ENCODE peak calls at places on chromosome 6, in ten cellular contexts. One of them, this sample, is unnamed.

GRCh38 chr6:93351222-93351621 is 68.1 kb downstream of the EPHA7 start:
- DNase-seq in NCI-H2171: no peak
- DNase-seq in stimulated activated CD8-positive, alpha-beta memory T cell treated with anti-CD3 and anti-CD28 coated beads, Interleukin-4, amount 100 ng/mL, for 1 hour: no peak
- DNase-seq in brain microvascular endothelial cell: no peak
- DNase-seq in left ventricle myocardium inferior: no peak
- DNase-seq in HEK293T: peak; percentile 7
- DNase-seq in EL: no peak
- DNase-seq in stimulated activated effector memory CD8-positive, alpha-beta T cell treated with anti-CD3 and anti-CD28 coated beads, Interleukin-12 subunit alpha, Interleukin-12 subunit beta, amount 100 ng/mL, for 72 hours: no peak
- DNase-seq in choroid plexus epithelial cell: no peak
- DNase-seq in GOT3: no peak
- DNase-seq in this sample: no peak

GRCh38 chr6:108163267-108163643 is 2.6 kb upstream of the NR2E1 start:
- DNase-seq in NCI-H2171: no peak
- DNase-seq in left ventricle myocardium inferior: no peak
- DNase-seq in choroid plexus epithelial cell: no peak
- DNase-seq in GOT3: no peak
- DNase-seq in brain microvascular endothelial cell: no peak
- DNase-seq in stimulated activated CD8-positive, alpha-beta memory T cell treated with anti-CD3 and anti-CD28 coated beads, Interleukin-4, amount 100 ng/mL, for 1 hour: no peak
- DNase-seq in stimulated activated effector memory CD8-positive, alpha-beta T cell treated with anti-CD3 and anti-CD28 coated beads, Interleukin-12 subunit alpha, Interleukin-12 subunit beta, amount 100 ng/mL, for 72 hours: no peak
- DNase-seq in HEK293T: no peak
- DNase-seq in EL: no peak
- DNase-seq in this sample: no peak

GRCh38 chr6:113595921-113596376 is 261.2 kb upstream of the MARCKS start:
- DNase-seq in brain microvascular endothelial cell: no peak
- DNase-seq in left ventricle myocardium inferior: no peak
- DNase-seq in stimulated activated CD8-positive, alpha-beta memory T cell treated with anti-CD3 and anti-CD28 coated beads, Interleukin-4, amount 100 ng/mL, for 1 hour: no peak
- DNase-seq in stimulated activated effector memory CD8-positive, alpha-beta T cell treated with anti-CD3 and anti-CD28 coated beads, Interleukin-12 subunit alpha, Interleukin-12 subunit beta, amount 100 ng/mL, for 72 hours: no peak
- DNase-seq in EL: peak; percentile 51
- DNase-seq in GOT3: no peak
- DNase-seq in HEK293T: no peak
- DNase-seq in NCI-H2171: no peak
- DNase-seq in choroid plexus epithelial cell: peak; percentile 76
- DNase-seq in this sample: peak; percentile 21

GRCh38 chr6:42471116-42471515 is 19.4 kb upstream of the TRERF1 start:
- DNase-seq in stimulated activated CD8-positive, alpha-beta memory T cell treated with anti-CD3 and anti-CD28 coated beads, Interleukin-4, amount 100 ng/mL, for 1 hour: no peak
- DNase-seq in NCI-H2171: no peak
- DNase-seq in left ventricle myocardium inferior: no peak
- DNase-seq in stimulated activated effector memory CD8-positive, alpha-beta T cell treated with anti-CD3 and anti-CD28 coated beads, Interleukin-12 subunit alpha, Interleukin-12 subunit beta, amount 100 ng/mL, for 72 hours: no peak
- DNase-seq in HEK293T: no peak
- DNase-seq in choroid plexus epithelial cell: no peak
- DNase-seq in EL: no peak
- DNase-seq in GOT3: no peak
- DNase-seq in brain microvascular endothelial cell: no peak
- DNase-seq in this sample: no peak

GRCh38 chr6:48419992-48420391 is 309.0 kb upstream of the PTCHD4 start:
- DNase-seq in stimulated activated CD8-positive, alpha-beta memory T cell treated with anti-CD3 and anti-CD28 coated beads, Interleukin-4, amount 100 ng/mL, for 1 hour: no peak
- DNase-seq in stimulated activated effector memory CD8-positive, alpha-beta T cell treated with anti-CD3 and anti-CD28 coated beads, Interleukin-12 subunit alpha, Interleukin-12 subunit beta, amount 100 ng/mL, for 72 hours: no peak
- DNase-seq in NCI-H2171: no peak
- DNase-seq in EL: no peak
- DNase-seq in GOT3: no peak
- DNase-seq in choroid plexus epithelial cell: no peak
- DNase-seq in HEK293T: no peak
- DNase-seq in brain microvascular endothelial cell: no peak
- DNase-seq in left ventricle myocardium inferior: no peak
- DNase-seq in this sample: no peak

GRCh38 chr6:10401632-10402223 is 13.1 kb downstream of the TFAP2A start:
- DNase-seq in brain microvascular endothelial cell: no peak
- DNase-seq in left ventricle myocardium inferior: no peak
- DNase-seq in HEK293T: no peak
- DNase-seq in EL: no peak
- DNase-seq in stimulated activated CD8-positive, alpha-beta memory T cell treated with anti-CD3 and anti-CD28 coated beads, Interleukin-4, amount 100 ng/mL, for 1 hour: no peak
- DNase-seq in stimulated activated effector memory CD8-positive, alpha-beta T cell treated with anti-CD3 and anti-CD28 coated beads, Interleukin-12 subunit alpha, Interleukin-12 subunit beta, amount 100 ng/mL, for 72 hours: no peak
- DNase-seq in GOT3: no peak
- DNase-seq in choroid plexus epithelial cell: no peak
- DNase-seq in NCI-H2171: no peak
- DNase-seq in this sample: no peak

GRCh38 chr6:28817808-28818145 is 106.0 kb downstream of the TRIM27 start:
- DNase-seq in NCI-H2171: no peak
- DNase-seq in stimulated activated CD8-positive, alpha-beta memory T cell treated with anti-CD3 and anti-CD28 coated beads, Interleukin-4, amount 100 ng/mL, for 1 hour: no peak
- DNase-seq in HEK293T: no peak
- DNase-seq in GOT3: no peak
- DNase-seq in stimulated activated effector memory CD8-positive, alpha-beta T cell treated with anti-CD3 and anti-CD28 coated beads, Interleukin-12 subunit alpha, Interleukin-12 subunit beta, amount 100 ng/mL, for 72 hours: no peak
- DNase-seq in EL: peak; percentile 29
- DNase-seq in left ventricle myocardium inferior: no peak
- DNase-seq in brain microvascular endothelial cell: no peak
- DNase-seq in choroid plexus epithelial cell: no peak
- DNase-seq in this sample: no peak

GRCh38 chr6:41939091-41939847 is 2.3 kb downstream of the CCND3 start:
- DNase-seq in left ventricle myocardium inferior: peak; percentile 49
- DNase-seq in stimulated activated effector memory CD8-positive, alpha-beta T cell treated with anti-CD3 and anti-CD28 coated beads, Interleukin-12 subunit alpha, Interleukin-12 subunit beta, amount 100 ng/mL, for 72 hours: peak; percentile 71
- DNase-seq in GOT3: no peak
- DNase-seq in NCI-H2171: no peak
- DNase-seq in EL: peak; percentile 53
- DNase-seq in HEK293T: no peak
- DNase-seq in stimulated activated CD8-positive, alpha-beta memory T cell treated with anti-CD3 and anti-CD28 coated beads, Interleukin-4, amount 100 ng/mL, for 1 hour: no peak
- DNase-seq in choroid plexus epithelial cell: peak; percentile 53
- DNase-seq in brain microvascular endothelial cell: no peak
- DNase-seq in this sample: peak; percentile 44

GRCh38 chr6:169625376-169625775 is 76.5 kb downstream of the WDR27 start:
- DNase-seq in EL: no peak
- DNase-seq in brain microvascular endothelial cell: no peak
- DNase-seq in stimulated activated CD8-positive, alpha-beta memory T cell treated with anti-CD3 and anti-CD28 coated beads, Interleukin-4, amount 100 ng/mL, for 1 hour: no peak
- DNase-seq in HEK293T: no peak
- DNase-seq in GOT3: no peak
- DNase-seq in stimulated activated effector memory CD8-positive, alpha-beta T cell treated with anti-CD3 and anti-CD28 coated beads, Interleukin-12 subunit alpha, Interleukin-12 subunit beta, amount 100 ng/mL, for 72 hours: peak; percentile 29
- DNase-seq in left ventricle myocardium inferior: no peak
- DNase-seq in NCI-H2171: no peak
- DNase-seq in choroid plexus epithelial cell: no peak
- DNase-seq in this sample: no peak

GRCh38 chr6:3850451-3851203 is 1.5 kb downstream of the FAM50B start:
- DNase-seq in choroid plexus epithelial cell: no peak
- DNase-seq in EL: no peak
- DNase-seq in GOT3: no peak
- DNase-seq in left ventricle myocardium inferior: no peak
- DNase-seq in NCI-H2171: no peak
- DNase-seq in brain microvascular endothelial cell: no peak
- DNase-seq in stimulated activated CD8-positive, alpha-beta memory T cell treated with anti-CD3 and anti-CD28 coated beads, Interleukin-4, amount 100 ng/mL, for 1 hour: no peak
- DNase-seq in stimulated activated effector memory CD8-positive, alpha-beta T cell treated with anti-CD3 and anti-CD28 coated beads, Interleukin-12 subunit alpha, Interleukin-12 subunit beta, amount 100 ng/mL, for 72 hours: peak; percentile 81
- DNase-seq in HEK293T: no peak
- DNase-seq in this sample: no peak

GRCh38 chr6:167795874-167796667 is 30.6 kb upstream of the AFDN start:
- DNase-seq in HEK293T: no peak
- DNase-seq in GOT3: no peak
- DNase-seq in choroid plexus epithelial cell: peak; percentile 5
- DNase-seq in stimulated activated CD8-positive, alpha-beta memory T cell treated with anti-CD3 and anti-CD28 coated beads, Interleukin-4, amount 100 ng/mL, for 1 hour: no peak
- DNase-seq in left ventricle myocardium inferior: peak; percentile 51
- DNase-seq in EL: no peak
- DNase-seq in brain microvascular endothelial cell: no peak
- DNase-seq in stimulated activated effector memory CD8-positive, alpha-beta T cell treated with anti-CD3 and anti-CD28 coated beads, Interleukin-12 subunit alpha, Interleukin-12 subunit beta, amount 100 ng/mL, for 72 hours: no peak
- DNase-seq in NCI-H2171: no peak
- DNase-seq in this sample: peak; percentile 20

GRCh38 chr6:144006731-144007454 is 1.2 kb downstream of the PLAGL1 start:
- DNase-seq in stimulated activated effector memory CD8-positive, alpha-beta T cell treated with anti-CD3 and anti-CD28 coated beads, Interleukin-12 subunit alpha, Interleukin-12 subunit beta, amount 100 ng/mL, for 72 hours: no peak
- DNase-seq in stimulated activated CD8-positive, alpha-beta memory T cell treated with anti-CD3 and anti-CD28 coated beads, Interleukin-4, amount 100 ng/mL, for 1 hour: no peak
- DNase-seq in HEK293T: peak; percentile 65
- DNase-seq in EL: peak; percentile 72
- DNase-seq in choroid plexus epithelial cell: peak; percentile 62
- DNase-seq in left ventricle myocardium inferior: no peak
- DNase-seq in brain microvascular endothelial cell: peak; percentile 56
- DNase-seq in NCI-H2171: no peak
- DNase-seq in GOT3: no peak
- DNase-seq in this sample: peak; percentile 52

GRCh38 chr6:155273438-155273837 is 9.6 kb downstream of the CLDN20 start:
- DNase-seq in stimulated activated effector memory CD8-positive, alpha-beta T cell treated with anti-CD3 and anti-CD28 coated beads, Interleukin-12 subunit alpha, Interleukin-12 subunit beta, amount 100 ng/mL, for 72 hours: no peak
- DNase-seq in HEK293T: no peak
- DNase-seq in choroid plexus epithelial cell: peak; percentile 96
- DNase-seq in NCI-H2171: no peak
- DNase-seq in GOT3: no peak
- DNase-seq in stimulated activated CD8-positive, alpha-beta memory T cell treated with anti-CD3 and anti-CD28 coated beads, Interleukin-4, amount 100 ng/mL, for 1 hour: no peak
- DNase-seq in left ventricle myocardium inferior: no peak
- DNase-seq in brain microvascular endothelial cell: peak; percentile 99
- DNase-seq in EL: peak; percentile 94
- DNase-seq in this sample: peak; percentile 68

GRCh38 chr6:28940859-28941680 is 17.3 kb upstream of the TRIM27 start:
- DNase-seq in NCI-H2171: peak; percentile 44
- DNase-seq in brain microvascular endothelial cell: peak; percentile 88
- DNase-seq in choroid plexus epithelial cell: peak; percentile 94
- DNase-seq in stimulated activated effector memory CD8-positive, alpha-beta T cell treated with anti-CD3 and anti-CD28 coated beads, Interleukin-12 subunit alpha, Interleukin-12 subunit beta, amount 100 ng/mL, for 72 hours: peak; percentile 92
- DNase-seq in HEK293T: peak; percentile 51
- DNase-seq in stimulated activated CD8-positive, alpha-beta memory T cell treated with anti-CD3 and anti-CD28 coated beads, Interleukin-4, amount 100 ng/mL, for 1 hour: peak; percentile 40
- DNase-seq in left ventricle myocardium inferior: peak; percentile 50
- DNase-seq in GOT3: peak; percentile 46
- DNase-seq in EL: peak; percentile 89
- DNase-seq in this sample: peak; percentile 61

GRCh38 chr6:37048851-37049734 is 43.6 kb downstream of the FGD2 start:
- DNase-seq in stimulated activated effector memory CD8-positive, alpha-beta T cell treated with anti-CD3 and anti-CD28 coated beads, Interleukin-12 subunit alpha, Interleukin-12 subunit beta, amount 100 ng/mL, for 72 hours: peak; percentile 80
- DNase-seq in GOT3: no peak
- DNase-seq in choroid plexus epithelial cell: peak; percentile 95
- DNase-seq in NCI-H2171: no peak
- DNase-seq in stimulated activated CD8-positive, alpha-beta memory T cell treated with anti-CD3 and anti-CD28 coated beads, Interleukin-4, amount 100 ng/mL, for 1 hour: peak; percentile 52
- DNase-seq in brain microvascular endothelial cell: peak; percentile 87
- DNase-seq in left ventricle myocardium inferior: peak; percentile 45
- DNase-seq in EL: peak; percentile 87
- DNase-seq in HEK293T: no peak
- DNase-seq in this sample: peak; percentile 53

GRCh38 chr6:134850906-134851305 is 99.0 kb downstream of the ALDH8A1 start:
- DNase-seq in NCI-H2171: no peak
- DNase-seq in EL: no peak
- DNase-seq in brain microvascular endothelial cell: peak; percentile 55
- DNase-seq in left ventricle myocardium inferior: no peak
- DNase-seq in stimulated activated CD8-positive, alpha-beta memory T cell treated with anti-CD3 and anti-CD28 coated beads, Interleukin-4, amount 100 ng/mL, for 1 hour: no peak
- DNase-seq in HEK293T: no peak
- DNase-seq in choroid plexus epithelial cell: peak; percentile 56
- DNase-seq in GOT3: no peak
- DNase-seq in stimulated activated effector memory CD8-positive, alpha-beta T cell treated with anti-CD3 and anti-CD28 coated beads, Interleukin-12 subunit alpha, Interleukin-12 subunit beta, amount 100 ng/mL, for 72 hours: no peak
- DNase-seq in this sample: no peak

GRCh38 chr6:104559435-104560202 is 300.1 kb downstream of the HACE1 start:
- DNase-seq in NCI-H2171: no peak
- DNase-seq in GOT3: no peak
- DNase-seq in brain microvascular endothelial cell: no peak
- DNase-seq in stimulated activated CD8-positive, alpha-beta memory T cell treated with anti-CD3 and anti-CD28 coated beads, Interleukin-4, amount 100 ng/mL, for 1 hour: no peak
- DNase-seq in choroid plexus epithelial cell: no peak
- DNase-seq in left ventricle myocardium inferior: no peak
- DNase-seq in HEK293T: no peak
- DNase-seq in stimulated activated effector memory CD8-positive, alpha-beta T cell treated with anti-CD3 and anti-CD28 coated beads, Interleukin-12 subunit alpha, Interleukin-12 subunit beta, amount 100 ng/mL, for 72 hours: no peak
- DNase-seq in EL: no peak
- DNase-seq in this sample: no peak

GRCh38 chr6:29762781-29763214 is 39.6 kb downstream of the HLA-F start:
- DNase-seq in GOT3: no peak
- DNase-seq in brain microvascular endothelial cell: no peak
- DNase-seq in HEK293T: no peak
- DNase-seq in stimulated activated CD8-positive, alpha-beta memory T cell treated with anti-CD3 and anti-CD28 coated beads, Interleukin-4, amount 100 ng/mL, for 1 hour: no peak
- DNase-seq in left ventricle myocardium inferior: no peak
- DNase-seq in choroid plexus epithelial cell: no peak
- DNase-seq in NCI-H2171: no peak
- DNase-seq in stimulated activated effector memory CD8-positive, alpha-beta T cell treated with anti-CD3 and anti-CD28 coated beads, Interleukin-12 subunit alpha, Interleukin-12 subunit beta, amount 100 ng/mL, for 72 hours: peak; percentile 42
- DNase-seq in EL: no peak
- DNase-seq in this sample: no peak

GRCh38 chr6:138396709-138397108 is 7.3 kb upstream of the HEBP2 start:
- DNase-seq in EL: no peak
- DNase-seq in NCI-H2171: no peak
- DNase-seq in choroid plexus epithelial cell: no peak
- DNase-seq in stimulated activated CD8-positive, alpha-beta memory T cell treated with anti-CD3 and anti-CD28 coated beads, Interleukin-4, amount 100 ng/mL, for 1 hour: no peak
- DNase-seq in stimulated activated effector memory CD8-positive, alpha-beta T cell treated with anti-CD3 and anti-CD28 coated beads, Interleukin-12 subunit alpha, Interleukin-12 subunit beta, amount 100 ng/mL, for 72 hours: peak; percentile 13
- DNase-seq in brain microvascular endothelial cell: no peak
- DNase-seq in left ventricle myocardium inferior: no peak
- DNase-seq in HEK293T: no peak
- DNase-seq in GOT3: no peak
- DNase-seq in this sample: no peak

GRCh38 chr6:43742285-43742684 is 27.7 kb upstream of the VEGFA start:
- DNase-seq in stimulated activated CD8-positive, alpha-beta memory T cell treated with anti-CD3 and anti-CD28 coated beads, Interleukin-4, amount 100 ng/mL, for 1 hour: no peak
- DNase-seq in left ventricle myocardium inferior: no peak
- DNase-seq in EL: no peak
- DNase-seq in stimulated activated effector memory CD8-positive, alpha-beta T cell treated with anti-CD3 and anti-CD28 coated beads, Interleukin-12 subunit alpha, Interleukin-12 subunit beta, amount 100 ng/mL, for 72 hours: no peak
- DNase-seq in GOT3: no peak
- DNase-seq in choroid plexus epithelial cell: no peak
- DNase-seq in brain microvascular endothelial cell: no peak
- DNase-seq in NCI-H2171: no peak
- DNase-seq in HEK293T: no peak
- DNase-seq in this sample: no peak

This sample was measured in GM03348.